ENCODE peak calls at places on chromosomes 2 and 18, in nine cellular contexts. One of them, this sample, is unnamed.

GRCh38 chr18:66795011-66795410 is 191.1 kb upstream of the CDH19 start:
- DNase-seq in immature natural killer cell: no peak
- DNase-seq in NCI-H524: no peak
- DNase-seq in uterus: no peak
- DNase-seq in H9: no peak
- DNase-seq in HFF-Myc: no peak
- DNase-seq in activated CD4-positive, alpha-beta T cell treated with anti-CD3 and anti-CD28 coated beads for 24 hours: no peak
- DNase-seq in T1000: no peak
- DNase-seq in HL-60: no peak
- DNase-seq in this sample: no peak

GRCh38 chr18:37251679-37252078 is 313.9 kb downstream of the CELF4 start:
- DNase-seq in immature natural killer cell: no peak
- DNase-seq in activated CD4-positive, alpha-beta T cell treated with anti-CD3 and anti-CD28 coated beads for 24 hours: no peak
- DNase-seq in NCI-H524: no peak
- DNase-seq in H9: no peak
- DNase-seq in T1000: no peak
- DNase-seq in uterus: no peak
- DNase-seq in HFF-Myc: no peak
- DNase-seq in HL-60: no peak
- DNase-seq in this sample: no peak

GRCh38 chr18:63731215-63731614 is 28.5 kb downstream of the SERPINB11 start:
- DNase-seq in T1000: no peak
- DNase-seq in activated CD4-positive, alpha-beta T cell treated with anti-CD3 and anti-CD28 coated beads for 24 hours: no peak
- DNase-seq in HFF-Myc: no peak
- DNase-seq in immature natural killer cell: no peak
- DNase-seq in H9: no peak
- DNase-seq in uterus: no peak
- DNase-seq in HL-60: no peak
- DNase-seq in NCI-H524: no peak
- DNase-seq in this sample: no peak

GRCh38 chr2:70686577-70687460 is 81.2 kb downstream of the ADD2 start:
- DNase-seq in T1000: no peak
- DNase-seq in immature natural killer cell: no peak
- DNase-seq in activated CD4-positive, alpha-beta T cell treated with anti-CD3 and anti-CD28 coated beads for 24 hours: no peak
- DNase-seq in HFF-Myc: peak
- DNase-seq in NCI-H524: peak
- DNase-seq in H9: peak
- DNase-seq in uterus: no peak
- DNase-seq in HL-60: peak
- DNase-seq in this sample: peak

GRCh38 chr18:421236-422155 is 79.0 kb downstream of the COLEC12 start:
- DNase-seq in activated CD4-positive, alpha-beta T cell treated with anti-CD3 and anti-CD28 coated beads for 24 hours: no peak
- DNase-seq in HFF-Myc: no peak
- DNase-seq in T1000: no peak
- DNase-seq in uterus: no peak
- DNase-seq in NCI-H524: no peak
- DNase-seq in H9: no peak
- DNase-seq in HL-60: no peak
- DNase-seq in immature natural killer cell: no peak
- DNase-seq in this sample: no peak

GRCh38 chr2:234677758-234678538 is 181.1 kb upstream of the ARL4C start:
- DNase-seq in uterus: no peak
- DNase-seq in activated CD4-positive, alpha-beta T cell treated with anti-CD3 and anti-CD28 coated beads for 24 hours: no peak
- DNase-seq in HFF-Myc: no peak
- DNase-seq in HL-60: no peak
- DNase-seq in NCI-H524: no peak
- DNase-seq in H9: peak
- DNase-seq in T1000: no peak
- DNase-seq in immature natural killer cell: no peak
- DNase-seq in this sample: no peak

GRCh38 chr2:193461431-193461946 is 1266.8 kb upstream of the TMEFF2 start:
- DNase-seq in NCI-H524: no peak
- DNase-seq in uterus: no peak
- DNase-seq in HFF-Myc: no peak
- DNase-seq in H9: no peak
- DNase-seq in T1000: no peak
- DNase-seq in HL-60: no peak
- DNase-seq in activated CD4-positive, alpha-beta T cell treated with anti-CD3 and anti-CD28 coated beads for 24 hours: no peak
- DNase-seq in immature natural killer cell: no peak
- DNase-seq in this sample: no peak

GRCh38 chr2:89848114-89848513 is 1156.6 kb downstream of the RPIA start:
- DNase-seq in immature natural killer cell: no peak
- DNase-seq in HL-60: no peak
- DNase-seq in uterus: no peak
- DNase-seq in H9: no peak
- DNase-seq in NCI-H524: no peak
- DNase-seq in T1000: no peak
- DNase-seq in activated CD4-positive, alpha-beta T cell treated with anti-CD3 and anti-CD28 coated beads for 24 hours: no peak
- DNase-seq in HFF-Myc: no peak
- DNase-seq in this sample: no peak

GRCh38 chr18:36211612-36212065 is 24.3 kb downstream of the MOCOS start:
- DNase-seq in uterus: no peak
- DNase-seq in immature natural killer cell: no peak
- DNase-seq in T1000: no peak
- DNase-seq in HL-60: no peak
- DNase-seq in H9: no peak
- DNase-seq in NCI-H524: no peak
- DNase-seq in HFF-Myc: no peak
- DNase-seq in activated CD4-positive, alpha-beta T cell treated with anti-CD3 and anti-CD28 coated beads for 24 hours: no peak
- DNase-seq in this sample: no peak

GRCh38 chr2:71860381-71860926 is 287.2 kb downstream of the CYP26B1 start:
- DNase-seq in T1000: no peak
- DNase-seq in NCI-H524: no peak
- DNase-seq in activated CD4-positive, alpha-beta T cell treated with anti-CD3 and anti-CD28 coated beads for 24 hours: no peak
- DNase-seq in H9: no peak
- DNase-seq in uterus: no peak
- DNase-seq in HL-60: no peak
- DNase-seq in HFF-Myc: no peak
- DNase-seq in immature natural killer cell: no peak
- DNase-seq in this sample: no peak

GRCh38 chr2:169010633-169011460 is 20.3 kb downstream of the ABCB11 start:
- DNase-seq in activated CD4-positive, alpha-beta T cell treated with anti-CD3 and anti-CD28 coated beads for 24 hours: no peak
- DNase-seq in immature natural killer cell: no peak
- DNase-seq in HL-60: no peak
- DNase-seq in uterus: no peak
- DNase-seq in H9: no peak
- DNase-seq in NCI-H524: no peak
- DNase-seq in HFF-Myc: no peak
- DNase-seq in T1000: no peak
- DNase-seq in this sample: no peak

GRCh38 chr2:2769481-2770431 is 438.7 kb upstream of the MYT1L start:
- DNase-seq in T1000: no peak
- DNase-seq in activated CD4-positive, alpha-beta T cell treated with anti-CD3 and anti-CD28 coated beads for 24 hours: no peak
- DNase-seq in HL-60: no peak
- DNase-seq in HFF-Myc: no peak
- DNase-seq in H9: no peak
- DNase-seq in NCI-H524: no peak
- DNase-seq in immature natural killer cell: no peak
- DNase-seq in uterus: no peak
- DNase-seq in this sample: no peak

This sample was measured in WTC11.